ENCODE peak calls at places on chromosomes 2 and 18, in eight cellular contexts. M, R, V, O, G, J, W and L are unnamed samples.

GRCh38 chr2:127537644-127538043 is 2.2 kb downstream of the MYO7B start:
- DNase-seq in M (no peak), R (no peak), O (no peak), V (no peak), J (no peak), G (no peak), W (no peak), L (no peak)

GRCh38 chr2:69177063-69177771 is 164.2 kb downstream of the ANTXR1 start:
- DNase-seq in G (peak), W (no peak), V (no peak), O (no peak), R (peak), J (no peak), M (peak), L (peak)

GRCh38 chr2:127820080-127820668 is 9.2 kb upstream of the WDR33 start:
- DNase-seq in R (peak), V (no peak), G (no peak), O (no peak), J (no peak), W (no peak), M (no peak), L (no peak)

GRCh38 chr2:59167514-59167913 is 926.4 kb upstream of the FANCL start:
- DNase-seq in G (no peak), O (no peak), M (no peak), V (no peak), W (no peak), J (no peak), R (no peak), L (no peak)

GRCh38 chr2:69538249-69538648 is 101.0 kb upstream of the NFU1 start:
- DNase-seq in G (no peak), W (no peak), J (no peak), R (no peak), V (no peak), O (no peak), M (no peak), L (no peak)

GRCh38 chr18:58997811-58998337 is 133.2 kb downstream of the ZNF532 start:
- DNase-seq in M (no peak), R (peak), G (no peak), J (no peak), W (no peak), V (no peak), O (no peak), L (no peak)

GRCh38 chr2:10302479-10303173 is at the start of gene HPCAL1:
- DNase-seq in J (peak), V (no peak), R (peak), O (peak), M (peak), G (peak), W (peak), L (no peak)

GRCh38 chr2:230218411-230218810 is 1.4 kb downstream of the SP110 start:
- DNase-seq in O (no peak), V (no peak), R (peak), W (no peak), M (peak), J (no peak), G (no peak), L (no peak)

GRCh38 chr2:40220177-40220925 is 231.5 kb downstream of the SLC8A1 start:
- DNase-seq in G (no peak), R (peak), V (no peak), O (no peak), J (no peak), M (no peak), W (no peak), L (no peak)

GRCh38 chr18:59672125-59672769 is 25.0 kb downstream of the CCBE1 start:
- DNase-seq in W (no peak), G (no peak), R (no peak), V (no peak), O (no peak), J (no peak), M (no peak), L (no peak)

GRCh38 chr2:61220768-61221167 is 58.8 kb downstream of the C2orf74 start:
- DNase-seq in G (no peak), R (peak), J (no peak), V (no peak), W (no peak), O (no peak), M (no peak), L (no peak)

GRCh38 chr2:224042191-224042696 is 3.2 kb upstream of the SERPINE2 start:
- DNase-seq in V (no peak), J (no peak), O (no peak), M (no peak), G (no peak), R (peak), W (no peak), L (no peak)

GRCh38 chr2:17879137-17879912 is 858 bp downstream of the KCNS3 start:
- DNase-seq in W (no peak), O (peak), M (peak), J (no peak), V (no peak), G (peak), R (peak), L (no peak)

GRCh38 chr2:18752022-18752493 is 162.7 kb upstream of the NT5C1B start:
- DNase-seq in V (no peak), J (no peak), M (no peak), G (no peak), R (peak), O (no peak), W (no peak), L (peak)

GRCh38 chr18:2417861-2418610 is 153.3 kb downstream of the METTL4 start:
- DNase-seq in M (no peak), J (no peak), V (no peak), O (no peak), G (no peak), R (no peak), W (no peak), L (no peak)

GRCh38 chr18:43277164-43277600 is at the start of gene SYT4:
- DNase-seq in W (no peak), M (no peak), V (no peak), J (no peak), R (peak), O (peak), G (no peak), L (peak)

GRCh38 chr2:45814951-45815621 is 163.6 kb downstream of the PRKCE start:
- DNase-seq in M (no peak), W (no peak), O (no peak), J (no peak), V (no peak), R (no peak), G (no peak), L (no peak)

GRCh38 chr18:52936931-52937330 is 596.9 kb downstream of the DCC start:
- DNase-seq in G (peak), R (peak), O (no peak), V (no peak), M (no peak), J (no peak), W (no peak), L (no peak)